ENCODE peak calls at places on chromosomes 7 and 10, in nine cellular contexts. B is EL, Z is PC-3, W is right atrium auricular region, H is skeletal muscle cell, M is activated T-cell treated with anti-CD3 and anti-CD28 coated beads for 48 hours, U is H54, I is LoVo, E is fibroblast of pulmonary artery. A is an unnamed sample.

GRCh38 chr7:105691029-105691691 is 109.9 kb upstream of the EFCAB10 start:
- DNase-seq in H (no peak), I (no peak), W (no peak), E (peak; percentile 54), Z (peak; percentile 35), M (no peak), B (peak; percentile 58), U (peak; percentile 47), A (no peak)

GRCh38 chr7:3915337-3915865 is 614.3 kb downstream of the SDK1 start:
- DNase-seq in I (no peak), M (no peak), E (no peak), W (no peak), Z (no peak), B (no peak), U (no peak), H (no peak), A (no peak)

GRCh38 chr10:132189810-132190422 is 3.2 kb downstream of the DPYSL4 start:
- DNase-seq in B (no peak), I (no peak), E (no peak), W (no peak), U (no peak), M (no peak), Z (no peak), H (no peak), A (no peak)

GRCh38 chr10:24589265-24589664 is 134.4 kb downstream of the ARHGAP21 start:
- DNase-seq in U (no peak), Z (no peak), M (no peak), I (no peak), B (no peak), H (no peak), W (no peak), E (no peak), A (no peak)

GRCh38 chr10:70866424-70866823 is 21.9 kb downstream of the PCBD1 start:
- DNase-seq in H (no peak), I (no peak), Z (peak; percentile 89), B (no peak), M (no peak), E (no peak), W (no peak), U (no peak), A (no peak)

GRCh38 chr7:55432937-55433784 is 68.0 kb downstream of the LANCL2 start:
- DNase-seq in Z (peak; percentile 66), B (peak; percentile 45), W (no peak), E (peak; percentile 55), I (peak; percentile 33), H (no peak), M (no peak), U (peak; percentile 72), A (no peak)

GRCh38 chr10:113425596-113425995 is 127.3 kb upstream of the HABP2 start:
- DNase-seq in U (no peak), M (no peak), Z (peak; percentile 61), H (no peak), B (no peak), W (no peak), I (peak; percentile 45), E (no peak), A (no peak)

GRCh38 chr7:1106063-1106782 is 18.3 kb downstream of the GPER1 start:
- DNase-seq in B (no peak), E (no peak), W (no peak), H (no peak), I (no peak), U (no peak), M (no peak), Z (no peak), A (no peak)

GRCh38 chr10:46531737-46532136 is 24.7 kb downstream of the GPRIN2 start:
- DNase-seq in E (no peak), H (no peak), M (no peak), I (no peak), W (no peak), B (no peak), U (no peak), Z (no peak), A (no peak)

GRCh38 chr7:120947980-120948379 is 2.6 kb upstream of the ING3 start:
- DNase-seq in H (no peak), I (no peak), U (no peak), E (no peak), Z (no peak), M (no peak), B (no peak), W (no peak), A (no peak)

GRCh38 chr10:106711313-106711906 is 453.1 kb downstream of the SORCS1 start:
- DNase-seq in W (no peak), M (peak; percentile 16), H (no peak), E (peak; percentile 22), I (no peak), Z (peak; percentile 42), U (peak; percentile 13), B (peak; percentile 29), A (peak; percentile 35)

GRCh38 chr10:128846927-128847326 is 620.1 kb upstream of the MGMT start:
- DNase-seq in E (no peak), M (no peak), H (no peak), W (no peak), Z (no peak), U (no peak), I (no peak), B (no peak), A (no peak)

GRCh38 chr7:158816995-158817394 is 12.3 kb downstream of the ESYT2 start:
- DNase-seq in B (no peak), Z (peak; percentile 86), E (no peak), M (no peak), I (peak; percentile 72), H (no peak), U (no peak), W (no peak), A (no peak)

GRCh38 chr7:151659219-151659618 is 139.5 kb upstream of the RHEB start:
- DNase-seq in M (no peak), E (no peak), Z (peak; percentile 49), W (no peak), U (no peak), B (no peak), I (no peak), H (no peak), A (no peak)

GRCh38 chr10:48538611-48539010 is 66.3 kb downstream of the ARHGAP22 start:
- DNase-seq in Z (no peak), I (no peak), W (peak; percentile 5), H (no peak), M (no peak), E (no peak), U (no peak), B (no peak), A (no peak)

GRCh38 chr10:100568937-100569336 is 33.2 kb downstream of the HIF1AN start:
- DNase-seq in M (no peak), E (no peak), W (no peak), U (no peak), H (no peak), I (no peak), Z (no peak), B (no peak), A (no peak)

GRCh38 chr7:117489435-117489834 is 9.6 kb downstream of the CFTR start:
- DNase-seq in W (no peak), B (no peak), M (no peak), H (no peak), E (no peak), I (no peak), Z (no peak), U (no peak), A (no peak)

GRCh38 chr7:83859827-83860226 is 210.9 kb upstream of the SEMA3E start:
- DNase-seq in M (no peak), Z (no peak), H (no peak), B (no peak), W (no peak), U (no peak), E (no peak), I (no peak), A (no peak)

GRCh38 chr10:28587270-28587969 is 54.5 kb downstream of the WAC start:
- DNase-seq in H (peak; percentile 16), M (no peak), U (no peak), W (no peak), I (no peak), Z (no peak), E (peak; percentile 58), B (peak; percentile 28), A (no peak)

GRCh38 chr10:88991161-88991899 is 732 bp downstream of the FAS start:
- DNase-seq in U (peak; percentile 51), B (peak; percentile 65), M (peak; percentile 69), H (no peak), Z (peak; percentile 61), W (peak; percentile 84), I (peak; percentile 43), E (peak; percentile 76), A (no peak)

GRCh38 chr7:141649865-141650499 is 52.0 kb downstream of the DENND11 start:
- DNase-seq in W (peak; percentile 78), I (peak; percentile 42), B (peak; percentile 78), H (peak; percentile 67), M (no peak), Z (peak; percentile 83), E (peak; percentile 93), U (peak; percentile 43), A (peak; percentile 29)

GRCh38 chr7:159025161-159025779 is 119.4 kb downstream of the VIPR2 start:
- DNase-seq in E (no peak), Z (no peak), W (no peak), I (no peak), M (no peak), U (no peak), B (no peak), H (no peak), A (no peak)

GRCh38 chr10:12846718-12847117 is 154.8 kb downstream of the CCDC3 start:
- DNase-seq in M (no peak), W (peak; percentile 54), Z (no peak), E (peak; percentile 71), I (no peak), B (no peak), U (no peak), H (no peak), A (no peak)

GRCh38 chr7:42138691-42139090 is 98.3 kb downstream of the GLI3 start:
- DNase-seq in W (no peak), Z (no peak), B (no peak), U (no peak), H (no peak), E (no peak), I (no peak), M (no peak), A (no peak)

GRCh38 chr7:92874567-92874966 is 38.2 kb upstream of the CDK6 start:
- DNase-seq in H (no peak), E (peak; percentile 61), Z (no peak), U (no peak), M (no peak), B (no peak), W (no peak), I (no peak), A (no peak)

GRCh38 chr7:30240401-30240800 is 44.0 kb upstream of the ZNRF2 start:
- DNase-seq in U (no peak), E (no peak), W (no peak), M (no peak), Z (no peak), H (peak; percentile 14), B (peak; percentile 11), I (no peak), A (no peak)